ENCODE peak calls at places on chromosomes 5 and 9, in eight cellular contexts. O, M, F, U, J, W, Z and P are unnamed samples. For H3K27me3, the result is how much of the 10 kb centered on the place peaks cover.

GRCh38 chr5:146753618-146754123 is 124.9 kb downstream of the PPP2R2B start:
- DNase-seq in J (no peak), W (no peak), U (no peak), F (no peak), M (no peak), O (no peak), Z (no peak), P (no peak)

GRCh38 chr9:18296702-18297531 is 177.0 kb upstream of the ADAMTSL1 start:
- DNase-seq in J (no peak), Z (peak), M (no peak), U (no peak), O (no peak), W (no peak), F (no peak), P (no peak)

GRCh38 chr5:88760512-88760911 is 122.5 kb downstream of the MEF2C start:
- DNase-seq in M (no peak), U (no peak), Z (no peak), F (no peak), O (no peak), J (no peak), W (no peak), P (no peak)

GRCh38 chr5:132098621-132099020 is 25.0 kb downstream of the CSF2 start:
- DNase-seq in U (no peak), O (no peak), M (no peak), W (no peak), Z (no peak), J (no peak), F (no peak), P (no peak)

GRCh38 chr5:157842185-157842584 is 16.8 kb downstream of the CLINT1 start:
- DNase-seq in J (no peak), Z (no peak), W (no peak), O (no peak), F (no peak), U (no peak), M (no peak), P (no peak)

GRCh38 chr5:154342211-154342610 is 103.6 kb upstream of the SAP30L start:
- DNase-seq in O (no peak), J (no peak), Z (no peak), F (no peak), M (no peak), U (no peak), W (no peak), P (no peak)

GRCh38 chr5:79202076-79202475 is 33.9 kb upstream of the JMY start:
- DNase-seq in W (no peak), J (no peak), Z (no peak), M (no peak), U (no peak), O (no peak), F (no peak), P (no peak)

GRCh38 chr5:141692919-141693848 is 11.2 kb upstream of the ARAP3 start:
- DNase-seq in Z (no peak), U (no peak), J (no peak), W (no peak), F (no peak), O (no peak), M (no peak), P (no peak)

GRCh38 chr9:107635137-107635802 is 145.7 kb upstream of the KLF4 start:
- DNase-seq in Z (no peak), F (no peak), O (no peak), U (no peak), W (no peak), J (no peak), M (no peak), P (no peak)

GRCh38 chr9:76161546-76161945 is 232.7 kb downstream of the RFK start:
- DNase-seq in W (no peak), M (no peak), O (no peak), F (no peak), J (peak), Z (no peak), U (peak), P (no peak)

GRCh38 chr9:12790883-12791282 is 16.1 kb downstream of the LURAP1L start:
- DNase-seq in O (no peak), J (no peak), F (no peak), Z (no peak), W (no peak), U (no peak), M (no peak), P (no peak)

GRCh38 chr9:72440383-72440782 is 75.4 kb upstream of the ZFAND5 start:
- DNase-seq in O (no peak), M (no peak), J (no peak), Z (no peak), W (no peak), F (no peak), U (no peak), P (no peak)

GRCh38 chr9:133460405-133461175 is 812 bp downstream of the CACFD1 start:
- DNase-seq in J (peak), O (peak), F (no peak), U (no peak), Z (no peak), M (peak), W (no peak), P (peak)

GRCh38 chr5:175214152-175214551 is 229.8 kb downstream of the DRD1 start:
- DNase-seq in J (no peak), Z (no peak), U (no peak), M (no peak), W (no peak), F (no peak), O (no peak), P (no peak)

DNA sequence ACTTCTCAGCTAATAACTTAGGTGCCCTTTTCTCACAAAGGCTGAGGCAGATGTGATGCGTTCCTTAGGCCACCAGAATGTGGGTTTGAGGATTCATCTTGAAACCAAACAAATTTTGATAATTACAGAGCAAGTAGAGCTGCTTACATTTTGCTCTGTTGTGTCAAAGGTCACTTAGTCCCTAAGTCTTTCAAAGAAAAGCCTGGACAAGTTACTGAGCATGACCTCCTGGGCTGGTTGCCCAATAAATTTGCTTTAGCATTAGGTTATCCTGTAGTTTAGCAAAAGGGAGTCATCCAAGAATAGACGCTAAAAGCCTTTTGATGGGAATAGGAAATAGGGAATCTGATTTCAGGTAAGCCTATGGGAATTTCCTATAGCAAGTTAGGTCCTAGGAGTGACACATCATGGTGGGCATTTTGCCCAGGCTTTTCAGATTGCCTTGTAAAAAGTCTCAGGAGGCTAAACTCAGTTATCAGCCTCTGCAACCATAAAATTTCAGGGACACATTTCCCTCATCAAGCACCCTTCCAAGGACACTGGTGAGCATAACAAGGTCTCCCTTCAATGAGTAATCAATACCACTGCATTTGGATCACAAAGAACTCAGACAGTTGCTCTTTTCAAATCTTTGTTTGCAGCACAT is 67.5 kb upstream of the RANBP3L start:
- DNase-seq in J (no peak), M (no peak), U (no peak), Z (no peak), W (no peak), O (no peak), F (no peak), P (no peak)
- H3K27me3 ChIP-seq in J (under half), M (under half), U (under half), Z (under half), W (under half), O (under half), F (under half), P (under half)

DNA sequence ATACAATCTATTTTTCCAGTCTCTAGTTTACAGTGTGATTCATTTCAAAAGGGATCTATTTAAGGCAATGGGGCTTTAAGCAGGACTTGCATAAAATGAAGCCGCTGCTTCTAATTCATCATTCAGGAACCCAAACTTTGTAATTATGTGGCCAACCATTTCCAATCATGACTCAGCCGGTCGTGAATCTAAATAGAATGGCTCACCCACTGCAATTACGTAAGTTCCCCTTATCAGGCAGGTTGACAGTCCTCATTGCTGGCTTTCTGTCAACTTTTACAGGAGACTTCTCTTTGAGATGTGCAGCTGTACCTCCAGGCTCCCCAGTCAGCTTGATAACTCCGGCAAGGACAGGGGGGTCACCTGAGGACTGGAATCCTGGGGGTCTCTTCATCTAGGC is 152.8 kb upstream of the DAP start:
- DNase-seq in W (no peak), Z (no peak), U (no peak), F (no peak), J (no peak), M (peak), O (no peak), P (no peak)
- TF ChIP-seq EP300 in W (no peak), Z (no peak), U (no peak), F (no peak), J (no peak), M (no peak), O (no peak), P (no peak)

GRCh38 chr9:134597041-134597913 is 44.3 kb upstream of the COL5A1 start:
- DNase-seq in F (peak), U (no peak), O (peak), J (no peak), M (no peak), W (no peak), Z (no peak), P (no peak)
- H3K27me3 ChIP-seq in F (under half), U (under half), O (under half), J (under half), M (under half), W (under half), Z (under half), P (under half)

GRCh38 chr5:127338501-127338900 is 47.9 kb downstream of the MEGF10 start:
- DNase-seq in O (no peak), U (no peak), J (no peak), M (no peak), W (no peak), F (no peak), Z (no peak), P (no peak)

GRCh38 chr5:127342364-127342763 is 51.8 kb downstream of the MEGF10 start:
- DNase-seq in M (no peak), Z (no peak), J (no peak), F (no peak), O (no peak), W (no peak), U (no peak), P (no peak)

GRCh38 chr5:127340606-127341005 is 50.0 kb downstream of the MEGF10 start:
- DNase-seq in J (no peak), W (no peak), O (no peak), Z (no peak), M (no peak), U (no peak), F (no peak), P (no peak)

GRCh38 chr5:127343313-127343712 is 52.7 kb downstream of the MEGF10 start:
- DNase-seq in U (no peak), W (no peak), F (no peak), Z (no peak), M (no peak), O (no peak), J (no peak), P (no peak)

GRCh38 chr5:127343866-127344265 is 53.3 kb downstream of the MEGF10 start:
- DNase-seq in F (no peak), Z (no peak), W (no peak), J (no peak), U (no peak), O (no peak), M (no peak), P (no peak)
- TF ChIP-seq EP300 in F (no peak), Z (no peak), W (no peak), J (no peak), U (no peak), O (no peak), M (no peak), P (no peak)

GRCh38 chr9:97984188-97985057 is 1.3 kb downstream of the ANP32B start:
- DNase-seq in O (peak), U (peak), W (peak), M (peak), J (peak), F (peak), Z (peak), P (peak)
- H3K27me3 ChIP-seq in O (under half), U (under half), W (under half), M (under half), J (under half), F (under half), Z (under half), P (under half)

GRCh38 chr9:6827370-6827949 is 69.7 kb downstream of the KDM4C start:
- DNase-seq in M (peak), W (peak), U (no peak), J (no peak), Z (peak), O (peak), F (no peak), P (no peak)
- TF ChIP-seq EP300 in M (no peak), W (no peak), U (no peak), J (no peak), Z (no peak), O (no peak), F (no peak), P (no peak)

GRCh38 chr5:159102294-159102934 is 2.7 kb upstream of the EBF1 start:
- DNase-seq in J (no peak), M (no peak), O (no peak), U (no peak), W (no peak), Z (no peak), F (no peak), P (no peak)

GRCh38 chr5:159100022-159100927 is 559 bp upstream of the EBF1 start:
- DNase-seq in U (peak), J (peak), W (peak), Z (peak), O (peak), F (peak), M (no peak), P (peak)

GRCh38 chr5:159100928-159101646 is 1.4 kb upstream of the EBF1 start:
- DNase-seq in W (no peak), J (no peak), Z (no peak), U (no peak), M (no peak), O (no peak), F (no peak), P (no peak)

GRCh38 chr5:159103086-159103485 is 3.4 kb upstream of the EBF1 start:
- DNase-seq in J (no peak), F (no peak), W (no peak), U (no peak), M (no peak), Z (no peak), O (no peak), P (no peak)

DNA sequence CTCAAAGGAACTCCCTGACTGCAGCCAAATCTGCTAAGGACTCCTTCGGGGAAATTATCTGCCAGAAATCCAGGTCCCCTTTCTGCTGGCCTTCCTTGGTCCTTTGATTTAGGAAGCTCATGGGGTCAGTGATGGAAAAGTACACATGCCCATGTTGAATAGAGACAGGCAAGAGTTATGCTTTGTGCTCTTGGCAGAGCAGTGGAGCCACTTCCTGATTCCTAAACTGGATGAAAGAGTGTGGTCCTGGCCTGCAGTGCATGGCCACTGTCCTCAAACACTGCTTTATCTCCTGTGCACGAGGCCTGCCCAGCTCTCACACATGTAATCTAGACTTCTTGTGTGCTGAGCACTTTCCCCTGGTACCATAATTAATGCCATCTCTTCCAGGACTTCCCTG is 2.0 kb upstream of the EBF1 start:
- DNase-seq in F (no peak), M (no peak), W (no peak), O (no peak), U (no peak), J (no peak), Z (no peak), P (no peak)
- H3K27me3 ChIP-seq in F (half or more), M (half or more), W (under half), O (under half), U (under half), J (half or more), Z (under half), P (half or more)